ENCODE peak calls at places on chromosomes 3 and 15, in six cellular contexts. One of them, this sample, is unnamed.

GRCh38 chr3:152270145-152270870 is 1.6 kb downstream of the MBNL1 start:
- DNase-seq in NB4: no peak
- DNase-seq in DND-41: peak; percentile 45
- DNase-seq in heart left ventricle: no peak
- DNase-seq in lung: no peak
- DNase-seq in WERI-Rb-1: no peak
- DNase-seq in this sample: no peak

GRCh38 chr15:83380026-83380425 is 67.1 kb upstream of the SH3GL3 start:
- DNase-seq in NB4: no peak
- DNase-seq in DND-41: no peak
- DNase-seq in heart left ventricle: no peak
- DNase-seq in lung: no peak
- DNase-seq in WERI-Rb-1: no peak
- DNase-seq in this sample: no peak

GRCh38 chr3:53140575-53141467 is 10.6 kb upstream of the RFT1 start:
- DNase-seq in NB4: peak; percentile 92
- DNase-seq in DND-41: no peak
- DNase-seq in heart left ventricle: no peak
- DNase-seq in lung: no peak
- DNase-seq in WERI-Rb-1: no peak
- DNase-seq in this sample: no peak

GRCh38 chr3:21398461-21398860 is 352.5 kb downstream of the ZNF385D start:
- DNase-seq in NB4: no peak
- DNase-seq in DND-41: no peak
- DNase-seq in heart left ventricle: no peak
- DNase-seq in lung: no peak
- DNase-seq in WERI-Rb-1: no peak
- DNase-seq in this sample: no peak

GRCh38 chr3:82281205-82281604 is 519.8 kb upstream of the GBE1 start:
- DNase-seq in NB4: no peak
- DNase-seq in DND-41: no peak
- DNase-seq in heart left ventricle: no peak
- DNase-seq in lung: no peak
- DNase-seq in WERI-Rb-1: no peak
- DNase-seq in this sample: no peak

GRCh38 chr3:11727207-11727606 is 83.5 kb upstream of the VGLL4 start:
- DNase-seq in NB4: no peak
- DNase-seq in DND-41: no peak
- DNase-seq in heart left ventricle: no peak
- DNase-seq in lung: no peak
- DNase-seq in WERI-Rb-1: no peak
- DNase-seq in this sample: no peak

GRCh38 chr3:124316034-124316287 is 324.0 kb upstream of the ROPN1 start:
- DNase-seq in NB4: peak; percentile 70
- DNase-seq in DND-41: no peak
- DNase-seq in heart left ventricle: no peak
- DNase-seq in lung: no peak
- DNase-seq in WERI-Rb-1: no peak
- DNase-seq in this sample: no peak

GRCh38 chr15:31263751-31264533 is 62.7 kb upstream of the KLF13 start:
- DNase-seq in NB4: peak; percentile 78
- DNase-seq in DND-41: peak; percentile 87
- DNase-seq in heart left ventricle: peak; percentile 62
- DNase-seq in lung: peak; percentile 86
- DNase-seq in WERI-Rb-1: no peak
- DNase-seq in this sample: peak; percentile 88

GRCh38 chr3:184334470-184335158 is 2.8 kb upstream of the FAM131A start:
- DNase-seq in NB4: no peak
- DNase-seq in DND-41: no peak
- DNase-seq in heart left ventricle: peak; percentile 30
- DNase-seq in lung: no peak
- DNase-seq in WERI-Rb-1: no peak
- DNase-seq in this sample: no peak

GRCh38 chr3:124858275-124858674 is 28.9 kb downstream of the ITGB5 start:
- DNase-seq in NB4: no peak
- DNase-seq in DND-41: no peak
- DNase-seq in heart left ventricle: no peak
- DNase-seq in lung: no peak
- DNase-seq in WERI-Rb-1: no peak
- DNase-seq in this sample: no peak

GRCh38 chr3:34635352-34635850 is 837.0 kb downstream of the PDCD6IP start:
- DNase-seq in NB4: no peak
- DNase-seq in DND-41: no peak
- DNase-seq in heart left ventricle: no peak
- DNase-seq in lung: no peak
- DNase-seq in WERI-Rb-1: no peak
- DNase-seq in this sample: no peak

GRCh38 chr3:144770813-144771400 is 799.3 kb downstream of the DIPK2A start:
- DNase-seq in NB4: peak; percentile 24
- DNase-seq in DND-41: no peak
- DNase-seq in heart left ventricle: no peak
- DNase-seq in lung: no peak
- DNase-seq in WERI-Rb-1: no peak
- DNase-seq in this sample: no peak

GRCh38 chr3:140974900-140975299 is 33.3 kb downstream of the SLC25A36 start:
- DNase-seq in NB4: no peak
- DNase-seq in DND-41: no peak
- DNase-seq in heart left ventricle: no peak
- DNase-seq in lung: no peak
- DNase-seq in WERI-Rb-1: no peak
- DNase-seq in this sample: no peak

GRCh38 chr3:151394611-151395010 is 10.1 kb upstream of the P2RY12 start:
- DNase-seq in NB4: no peak
- DNase-seq in DND-41: no peak
- DNase-seq in heart left ventricle: no peak
- DNase-seq in lung: no peak
- DNase-seq in WERI-Rb-1: no peak
- DNase-seq in this sample: no peak

GRCh38 chr3:10930641-10931040 is 61.9 kb upstream of the SLC6A1 start:
- DNase-seq in NB4: no peak
- DNase-seq in DND-41: no peak
- DNase-seq in heart left ventricle: no peak
- DNase-seq in lung: no peak
- DNase-seq in WERI-Rb-1: no peak
- DNase-seq in this sample: no peak

GRCh38 chr3:84487296-84487695 is 471.5 kb upstream of the CADM2 start:
- DNase-seq in NB4: no peak
- DNase-seq in DND-41: no peak
- DNase-seq in heart left ventricle: no peak
- DNase-seq in lung: no peak
- DNase-seq in WERI-Rb-1: no peak
- DNase-seq in this sample: no peak

GRCh38 chr3:61454000-61454399 is 107.4 kb upstream of the PTPRG start:
- DNase-seq in NB4: no peak
- DNase-seq in DND-41: no peak
- DNase-seq in heart left ventricle: no peak
- DNase-seq in lung: no peak
- DNase-seq in WERI-Rb-1: no peak
- DNase-seq in this sample: no peak

GRCh38 chr3:43817081-43817480 is 126.3 kb downstream of the ABHD5 start:
- DNase-seq in NB4: no peak
- DNase-seq in DND-41: no peak
- DNase-seq in heart left ventricle: no peak
- DNase-seq in lung: no peak
- DNase-seq in WERI-Rb-1: no peak
- DNase-seq in this sample: no peak

GRCh38 chr3:136263251-136263650 is 13.1 kb downstream of the PCCB start:
- DNase-seq in NB4: no peak
- DNase-seq in DND-41: no peak
- DNase-seq in heart left ventricle: no peak
- DNase-seq in lung: no peak
- DNase-seq in WERI-Rb-1: no peak
- DNase-seq in this sample: no peak

GRCh38 chr3:15636028-15636709 is 34.6 kb downstream of the BTD start:
- DNase-seq in NB4: peak; percentile 65
- DNase-seq in DND-41: peak; percentile 64
- DNase-seq in heart left ventricle: peak; percentile 62
- DNase-seq in lung: no peak
- DNase-seq in WERI-Rb-1: no peak
- DNase-seq in this sample: peak; percentile 50

GRCh38 chr15:63107895-63108546 is 13.6 kb upstream of the LACTB start:
- DNase-seq in NB4: no peak
- DNase-seq in DND-41: no peak
- DNase-seq in heart left ventricle: no peak
- DNase-seq in lung: peak; percentile 49
- DNase-seq in WERI-Rb-1: no peak
- DNase-seq in this sample: no peak

GRCh38 chr15:40430271-40430805 is 10.4 kb upstream of the BAHD1 start:
- DNase-seq in NB4: peak; percentile 54
- DNase-seq in DND-41: no peak
- DNase-seq in heart left ventricle: no peak
- DNase-seq in lung: no peak
- DNase-seq in WERI-Rb-1: peak; percentile 72
- DNase-seq in this sample: no peak

GRCh38 chr3:164477403-164477802 is 600.9 kb downstream of the SI start:
- DNase-seq in NB4: no peak
- DNase-seq in DND-41: no peak
- DNase-seq in heart left ventricle: no peak
- DNase-seq in lung: no peak
- DNase-seq in WERI-Rb-1: no peak
- DNase-seq in this sample: no peak

GRCh38 chr3:99927651-99928390 is 110.2 kb downstream of the CMSS1 start:
- DNase-seq in NB4: no peak
- DNase-seq in DND-41: no peak
- DNase-seq in heart left ventricle: no peak
- DNase-seq in lung: no peak
- DNase-seq in WERI-Rb-1: no peak
- DNase-seq in this sample: no peak

GRCh38 chr3:60177726-60178125 is 1073.5 kb downstream of the FHIT start:
- DNase-seq in NB4: no peak
- DNase-seq in DND-41: no peak
- DNase-seq in heart left ventricle: no peak
- DNase-seq in lung: no peak
- DNase-seq in WERI-Rb-1: no peak
- DNase-seq in this sample: no peak

GRCh38 chr15:74320358-74321247 is 46.8 kb downstream of the CYP11A1 start:
- DNase-seq in NB4: peak; percentile 66
- DNase-seq in DND-41: peak; percentile 37
- DNase-seq in heart left ventricle: peak; percentile 64
- DNase-seq in lung: no peak
- DNase-seq in WERI-Rb-1: peak; percentile 95
- DNase-seq in this sample: no peak

GRCh38 chr15:45254405-45255293 is 2.6 kb downstream of the SLC28A2 start:
- DNase-seq in NB4: no peak
- DNase-seq in DND-41: no peak
- DNase-seq in heart left ventricle: no peak
- DNase-seq in lung: no peak
- DNase-seq in WERI-Rb-1: no peak
- DNase-seq in this sample: no peak

GRCh38 chr15:101426761-101427333 is 62.7 kb downstream of the PCSK6 start:
- DNase-seq in NB4: no peak
- DNase-seq in DND-41: no peak
- DNase-seq in heart left ventricle: no peak
- DNase-seq in lung: no peak
- DNase-seq in WERI-Rb-1: no peak
- DNase-seq in this sample: no peak

GRCh38 chr3:132643366-132643765 is 16.2 kb downstream of the ACAD11 start:
- DNase-seq in NB4: no peak
- DNase-seq in DND-41: no peak
- DNase-seq in heart left ventricle: no peak
- DNase-seq in lung: no peak
- DNase-seq in WERI-Rb-1: no peak
- DNase-seq in this sample: no peak
- H3K4me3 ChIP-seq in NB4: no peak overlapping the region
- H3K4me3 ChIP-seq in DND-41: no peak overlapping the region
- H3K4me3 ChIP-seq in heart left ventricle: no peak overlapping the region
- H3K4me3 ChIP-seq in lung: no peak overlapping the region
- H3K4me3 ChIP-seq in WERI-Rb-1: no peak overlapping the region
- H3K4me3 ChIP-seq in this sample: no peak overlapping the region

GRCh38 chr3:30437172-30437571 is 169.2 kb upstream of the TGFBR2 start:
- DNase-seq in NB4: peak; percentile 53
- DNase-seq in DND-41: no peak
- DNase-seq in heart left ventricle: peak; percentile 57
- DNase-seq in lung: peak; percentile 62
- DNase-seq in WERI-Rb-1: no peak
- DNase-seq in this sample: no peak
- TF ChIP-seq CTCF in NB4: no peak
- TF ChIP-seq CTCF in DND-41: no peak
- TF ChIP-seq CTCF in heart left ventricle: no peak
- TF ChIP-seq CTCF in lung: no peak
- TF ChIP-seq CTCF in WERI-Rb-1: no peak
- TF ChIP-seq CTCF in this sample: no peak

GRCh38 chr3:41205591-41205990 is 6.3 kb downstream of the CTNNB1 start:
- DNase-seq in NB4: no peak
- DNase-seq in DND-41: no peak
- DNase-seq in heart left ventricle: no peak
- DNase-seq in lung: no peak
- DNase-seq in WERI-Rb-1: no peak
- DNase-seq in this sample: no peak
- H3K4me3 ChIP-seq in NB4: no peak overlapping the region
- H3K4me3 ChIP-seq in DND-41: peak overlapping the region; percentile 7
- H3K4me3 ChIP-seq in heart left ventricle: no peak overlapping the region
- H3K4me3 ChIP-seq in lung: no peak overlapping the region
- H3K4me3 ChIP-seq in WERI-Rb-1: no peak overlapping the region
- H3K4me3 ChIP-seq in this sample: no peak overlapping the region

GRCh38 chr3:50652709-50653108 is 22.0 kb upstream of the DOCK3 start:
- DNase-seq in NB4: peak; percentile 70
- DNase-seq in DND-41: peak; percentile 72
- DNase-seq in heart left ventricle: peak; percentile 59
- DNase-seq in lung: peak; percentile 50
- DNase-seq in WERI-Rb-1: peak; percentile 64
- DNase-seq in this sample: no peak
- TF ChIP-seq CTCF in NB4: peak; percentile 48
- TF ChIP-seq CTCF in DND-41: peak; percentile 81
- TF ChIP-seq CTCF in heart left ventricle: peak; percentile 47
- TF ChIP-seq CTCF in lung: no peak
- TF ChIP-seq CTCF in WERI-Rb-1: peak; percentile 64
- TF ChIP-seq CTCF in this sample: peak; percentile 63

GRCh38 chr15:34732430-34732829 is 22.4 kb downstream of the GJD2 start:
- DNase-seq in NB4: no peak
- DNase-seq in DND-41: no peak
- DNase-seq in heart left ventricle: no peak
- DNase-seq in lung: no peak
- DNase-seq in WERI-Rb-1: no peak
- DNase-seq in this sample: no peak
- H3K4me3 ChIP-seq in NB4: no peak overlapping the region
- H3K4me3 ChIP-seq in DND-41: no peak overlapping the region
- H3K4me3 ChIP-seq in heart left ventricle: no peak overlapping the region
- H3K4me3 ChIP-seq in lung: no peak overlapping the region
- H3K4me3 ChIP-seq in WERI-Rb-1: no peak overlapping the region
- H3K4me3 ChIP-seq in this sample: no peak overlapping the region

GRCh38 chr3:142931222-142931621 is 32.3 kb downstream of the PAQR9 start:
- DNase-seq in NB4: peak; percentile 12
- DNase-seq in DND-41: peak; percentile 13
- DNase-seq in heart left ventricle: no peak
- DNase-seq in lung: no peak
- DNase-seq in WERI-Rb-1: peak; percentile 61
- DNase-seq in this sample: no peak
- TF ChIP-seq CTCF in NB4: no peak
- TF ChIP-seq CTCF in DND-41: peak; percentile 49
- TF ChIP-seq CTCF in heart left ventricle: no peak
- TF ChIP-seq CTCF in lung: no peak
- TF ChIP-seq CTCF in WERI-Rb-1: peak; percentile 64
- TF ChIP-seq CTCF in this sample: peak; percentile 39